ENCODE peak calls at places on chromosomes 13 and 19, in eight cellular contexts. L is ovary, J is lung, E is heart left ventricle, M is ascending aorta, Z is uterus, T is A549, I is tibial artery. S is an unnamed sample.
A peak's percentile ranks its signal among the peaks of the same experiment; 100 is the strongest.

GRCh38 chr19:13334801-13335481 is 171.3 kb downstream of the CACNA1A start:
- DNase-seq in J (no peak), I (no peak), L (no peak), T (no peak), E (no peak), Z (no peak), M (no peak), S (no peak)

GRCh38 chr19:41922220-41922576 is 6.1 kb downstream of the ERFL start:
- DNase-seq in M (no peak), L (no peak), I (no peak), E (no peak), T (no peak), J (no peak), Z (no peak), S (no peak)

GRCh38 chr19:16714702-16715294 is 4.8 kb upstream of the NWD1 start:
- DNase-seq in E (peak; percentile 30), M (peak; percentile 65), L (peak; percentile 33), J (peak; percentile 56), T (no peak), Z (peak; percentile 22), I (peak; percentile 67), S (no peak)

GRCh38 chr19:38975214-38975860 is at the start of gene FBXO17:
- DNase-seq in Z (peak; percentile 75), E (peak; percentile 53), J (peak; percentile 32), I (peak; percentile 81), T (peak; percentile 84), M (peak; percentile 75), L (peak; percentile 65), S (no peak)

GRCh38 chr13:52711277-52711676 is 28.3 kb downstream of the CNMD start:
- DNase-seq in T (no peak), L (no peak), Z (no peak), I (no peak), E (no peak), M (no peak), J (no peak), S (no peak)

GRCh38 chr13:38921081-38921480 is 69.5 kb downstream of the STOML3 start:
- DNase-seq in M (no peak), T (no peak), J (no peak), E (no peak), L (no peak), I (no peak), Z (no peak), S (no peak)

GRCh38 chr13:49669735-49670309 is 21.5 kb downstream of the EBPL start:
- DNase-seq in I (no peak), L (peak; percentile 61), J (peak; percentile 44), T (peak; percentile 28), E (peak; percentile 36), Z (no peak), M (no peak), S (no peak)

GRCh38 chr19:48737360-48737998 is 2.9 kb downstream of the RASIP1 start:
- DNase-seq in J (no peak), E (no peak), Z (no peak), T (peak; percentile 55), I (no peak), L (peak; percentile 63), M (no peak), S (no peak)

GRCh38 chr19:49565261-49565660 is 15.1 kb downstream of the NOSIP start:
- DNase-seq in L (no peak), T (no peak), M (peak; percentile 69), Z (no peak), I (no peak), J (no peak), E (peak; percentile 57), S (no peak)

GRCh38 chr13:24348797-24349515 is 39.6 kb downstream of the C1QTNF9 start:
- DNase-seq in T (no peak), M (no peak), Z (no peak), E (no peak), I (no peak), L (no peak), J (peak; percentile 75), S (no peak)

GRCh38 chr13:66069570-66069969 is 1160.6 kb downstream of the PCDH9 start:
- DNase-seq in E (no peak), I (no peak), L (no peak), T (no peak), J (no peak), M (no peak), Z (no peak), S (no peak)

GRCh38 chr13:105838231-105838630 is 697.2 kb downstream of the EFNB2 start:
- DNase-seq in M (no peak), L (no peak), I (no peak), T (no peak), Z (no peak), E (no peak), J (no peak), S (no peak)

GRCh38 chr19:18508585-18508984 is 13.3 kb downstream of the ELL start:
- DNase-seq in T (no peak), I (no peak), M (no peak), E (no peak), Z (no peak), J (no peak), L (no peak), S (no peak)

GRCh38 chr19:15248648-15249559 is 16.7 kb upstream of the EPHX3 start:
- DNase-seq in T (peak; percentile 77), I (peak; percentile 96), L (peak; percentile 82), Z (peak; percentile 86), J (peak; percentile 64), M (peak; percentile 96), E (peak; percentile 87), S (no peak)

GRCh38 chr13:25213716-25214115 is 41.6 kb upstream of the AMER2 start:
- DNase-seq in I (no peak), J (no peak), Z (no peak), E (no peak), T (no peak), M (peak; percentile 57), L (no peak), S (no peak)

GRCh38 chr19:17292301-17293074 is 10.7 kb downstream of the ABHD8 start:
- DNase-seq in M (peak; percentile 86), Z (peak; percentile 73), I (peak; percentile 85), L (peak; percentile 74), J (peak; percentile 68), E (peak; percentile 70), T (peak; percentile 92), S (peak; percentile 68)

GRCh38 chr19:39341122-39341719 is 1.0 kb upstream of the SAMD4B start:
- DNase-seq in E (peak; percentile 34), J (peak; percentile 39), M (peak; percentile 67), L (peak; percentile 33), T (no peak), Z (no peak), I (no peak), S (no peak)

GRCh38 chr13:67136157-67136556 is 94.0 kb downstream of the PCDH9 start:
- DNase-seq in L (no peak), Z (no peak), I (no peak), M (no peak), J (no peak), E (no peak), T (no peak), S (no peak)

GRCh38 chr19:17248011-17248776 is 2.5 kb upstream of the NR2F6 start:
- DNase-seq in T (no peak), I (no peak), J (no peak), M (no peak), L (no peak), Z (no peak), E (no peak), S (no peak)

GRCh38 chr13:31046711-31047279 is 114.3 kb downstream of the TEX26 start:
- DNase-seq in J (no peak), T (no peak), M (peak; percentile 51), Z (peak; percentile 31), L (peak; percentile 47), I (no peak), E (no peak), S (no peak)

GRCh38 chr13:27770809-27771208 is 21.5 kb upstream of the GSX1 start:
- DNase-seq in E (no peak), M (no peak), J (no peak), T (peak; percentile 15), Z (no peak), L (no peak), I (no peak), S (no peak)

GRCh38 chr13:71968025-71968424 is 101.0 kb upstream of the DACH1 start:
- DNase-seq in M (no peak), T (no peak), E (no peak), J (no peak), L (no peak), I (no peak), Z (no peak), S (no peak)
- TF ChIP-seq CTCF in M (no peak), T (no peak), E (no peak), J (no peak), L (no peak), I (no peak), Z (no peak), S (no peak)

DNA sequence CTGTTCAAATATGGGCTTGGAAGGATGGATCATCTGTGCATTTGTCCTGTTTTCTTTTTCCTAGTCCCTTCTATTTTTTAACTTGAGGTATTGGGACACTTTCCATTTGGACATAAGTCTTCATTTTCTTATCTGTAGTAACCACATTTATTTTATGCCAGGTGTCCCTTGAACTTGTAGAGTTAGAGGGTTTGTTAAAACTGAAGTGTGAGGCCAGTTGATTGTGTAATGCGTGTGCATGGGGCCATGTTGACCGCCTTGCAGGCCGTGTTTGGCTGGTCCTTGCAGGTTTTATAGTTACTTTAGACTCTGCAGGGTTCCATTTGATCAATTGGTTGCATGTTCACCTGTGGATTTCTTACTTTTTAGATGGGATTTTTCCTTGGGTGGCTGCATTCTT is 21.0 kb downstream of the SAE1 start:
- DNase-seq in L (no peak), E (no peak), J (no peak), I (no peak), T (no peak), M (no peak), Z (no peak), S (no peak)
- TF ChIP-seq CTCF in L (no peak), E (no peak), J (no peak), I (no peak), T (no peak), M (no peak), Z (no peak), S (no peak)

GRCh38 chr13:110137677-110138008 is 169.3 kb downstream of the COL4A1 start:
- DNase-seq in I (no peak), M (no peak), L (no peak), T (peak; percentile 56), J (no peak), Z (peak; percentile 37), E (peak; percentile 64), S (no peak)
- TF ChIP-seq CTCF in I (peak; percentile 19), M (peak; percentile 42), L (no peak), T (peak; percentile 51), J (peak; percentile 20), Z (peak; percentile 31), E (peak; percentile 58), S (no peak)

DNA sequence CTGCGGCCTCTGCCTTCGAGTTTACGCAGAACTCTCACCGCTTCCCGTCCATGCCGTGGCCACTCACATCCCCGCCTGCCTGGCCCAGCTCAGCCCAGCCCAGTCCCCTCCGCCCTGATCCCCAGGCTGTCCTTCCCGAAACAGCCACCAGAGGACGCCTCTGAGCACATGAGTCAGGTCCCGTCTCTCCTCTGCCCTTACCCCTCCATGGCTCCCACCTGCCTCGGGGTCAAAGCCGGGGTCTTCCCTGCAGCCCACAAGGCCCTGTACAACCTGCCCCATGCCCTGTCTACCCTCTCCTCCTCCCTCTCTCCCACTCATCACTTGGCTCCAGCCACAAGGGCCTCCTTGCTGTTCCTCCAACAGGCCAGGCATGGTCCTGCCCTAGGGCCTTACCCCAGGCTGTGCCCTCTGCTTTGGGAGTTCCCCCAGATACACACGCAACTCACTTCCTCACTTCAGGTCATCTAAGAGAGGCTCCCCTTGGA is 8.1 kb upstream of the SEMA6B start:
- DNase-seq in Z (no peak), I (no peak), L (peak; percentile 62), E (peak; percentile 78), J (peak; percentile 51), T (no peak), M (no peak), S (peak; percentile 55)
- TF ChIP-seq CTCF in Z (peak; percentile 36), I (peak; percentile 44), L (no peak), E (peak; percentile 72), J (peak; percentile 24), T (peak; percentile 58), M (peak; percentile 55), S (peak; percentile 14)

S was measured in omental fat pad.